ENCODE peak calls at places on chromosomes 13 and 19, in eight cellular contexts. Y is nephron progenitor cell, K is thoracic aorta, Q is fibroblast of lung, N is HepG2, X is A673, T is lower leg skin, J is AG09319. R is an unnamed sample.
A peak's percentile ranks its signal among the peaks of the same experiment; 100 is the strongest.

GRCh38 chr13:110283661-110284516 is 23.1 kb downstream of the COL4A1 start:
- DNase-seq in Y (no peak), K (no peak), Q (peak; percentile 86), N (no peak), X (no peak), T (peak; percentile 80), J (no peak), R (no peak)

GRCh38 chr19:52653161-52653560 is 15.0 kb upstream of the ZNF83 start:
- DNase-seq in Y (no peak), K (no peak), Q (no peak), N (no peak), X (no peak), T (no peak), J (no peak), R (no peak)

GRCh38 chr13:111654531-111654930 is 334.1 kb downstream of the TEX29 start:
- DNase-seq in Y (no peak), K (no peak), Q (no peak), N (no peak), X (no peak), T (peak; percentile 50), J (no peak), R (no peak)

GRCh38 chr13:30204564-30204963 is 102.8 kb downstream of the KATNAL1 start:
- DNase-seq in Y (no peak), K (no peak), Q (no peak), N (no peak), X (no peak), T (no peak), J (no peak), R (no peak)

GRCh38 chr19:29962777-29963176 is 20.7 kb downstream of the URI1 start:
- DNase-seq in Y (no peak), K (no peak), Q (no peak), N (no peak), X (no peak), T (no peak), J (no peak), R (no peak)

GRCh38 chr19:3346677-3347353 is 19.6 kb upstream of the NFIC start:
- DNase-seq in Y (no peak), K (no peak), Q (peak; percentile 62), N (no peak), X (peak; percentile 59), T (peak; percentile 95), J (no peak), R (no peak)

GRCh38 chr19:4278460-4278901 is 585 bp upstream of the SHD start:
- DNase-seq in Y (no peak), K (no peak), Q (no peak), N (no peak), X (no peak), T (no peak), J (no peak), R (no peak)

GRCh38 chr19:41860419-41861097 is 503 bp downstream of the RPS19 start:
- DNase-seq in Y (no peak), K (no peak), Q (peak; percentile 22), N (no peak), X (no peak), T (no peak), J (no peak), R (no peak)

GRCh38 chr13:94548382-94549240 is 47.3 kb downstream of the TGDS start:
- DNase-seq in Y (no peak), K (peak; percentile 5), Q (peak; percentile 48), N (peak; percentile 49), X (peak; percentile 53), T (peak; percentile 88), J (no peak), R (no peak)

GRCh38 chr19:23183251-23183650 is 66.4 kb downstream of the ZNF730 start:
- DNase-seq in Y (no peak), K (no peak), Q (no peak), N (no peak), X (no peak), T (no peak), J (no peak), R (no peak)

GRCh38 chr19:45640849-45641273 is 1.7 kb upstream of the EML2 start:
- DNase-seq in Y (peak; percentile 56), K (no peak), Q (no peak), N (peak; percentile 13), X (no peak), T (peak; percentile 91), J (no peak), R (no peak)

GRCh38 chr19:35487821-35488220 is 2.4 kb downstream of the KRTDAP start:
- DNase-seq in Y (no peak), K (no peak), Q (no peak), N (no peak), X (no peak), T (no peak), J (no peak), R (no peak)

GRCh38 chr13:75617230-75617629 is 18.9 kb upstream of the LMO7 start:
- DNase-seq in Y (no peak), K (no peak), Q (no peak), N (no peak), X (no peak), T (no peak), J (no peak), R (no peak)

GRCh38 chr19:8512115-8512967 is 1.6 kb downstream of the ZNF414 start:
- DNase-seq in Y (no peak), K (no peak), Q (no peak), N (peak; percentile 60), X (peak; percentile 49), T (no peak), J (no peak), R (no peak)

GRCh38 chr19:33434886-33435705 is 61.6 kb downstream of the CEBPG start:
- DNase-seq in Y (no peak), K (no peak), Q (peak; percentile 40), N (no peak), X (peak; percentile 52), T (no peak), J (no peak), R (no peak)

GRCh38 chr19:41995959-41996797 is 2.1 kb upstream of the ATP1A3 start:
- DNase-seq in Y (peak; percentile 44), K (no peak), Q (no peak), N (no peak), X (peak; percentile 58), T (no peak), J (no peak), R (no peak)

GRCh38 chr19:7415163-7415856 is 66.6 kb downstream of the ARHGEF18 start:
- DNase-seq in Y (no peak), K (no peak), Q (peak; percentile 85), N (peak; percentile 74), X (no peak), T (no peak), J (peak; percentile 48), R (no peak)

GRCh38 chr19:11422163-11423068 is 3.3 kb upstream of the RGL3 start:
- DNase-seq in Y (peak; percentile 70), K (no peak), Q (peak; percentile 17), N (no peak), X (peak; percentile 63), T (peak; percentile 96), J (no peak), R (peak; percentile 42)

GRCh38 chr19:44988896-44989563 is 12.2 kb upstream of the RELB start:
- DNase-seq in Y (peak; percentile 69), K (no peak), Q (peak; percentile 41), N (peak; percentile 52), X (peak; percentile 81), T (peak; percentile 89), J (peak; percentile 14), R (peak; percentile 47)

GRCh38 chr19:51810228-51810627 is 15.3 kb downstream of the FPR3 start:
- DNase-seq in Y (no peak), K (no peak), Q (no peak), N (peak; percentile 68), X (peak; percentile 70), T (no peak), J (no peak), R (no peak)

GRCh38 chr19:19777692-19778091 is 43.9 kb downstream of the ZNF506 start:
- DNase-seq in Y (no peak), K (no peak), Q (no peak), N (no peak), X (no peak), T (no peak), J (no peak), R (no peak)

GRCh38 chr13:101267656-101268055 is 148.7 kb downstream of the NALCN start:
- DNase-seq in Y (no peak), K (no peak), Q (peak; percentile 81), N (no peak), X (no peak), T (no peak), J (no peak), R (no peak)

GRCh38 chr13:27953671-27954405 is 15.3 kb downstream of the CDX2 start:
- DNase-seq in Y (peak; percentile 95), K (no peak), Q (peak; percentile 47), N (peak; percentile 19), X (peak; percentile 85), T (peak; percentile 91), J (peak; percentile 19), R (peak; percentile 88)
- TF ChIP-seq CTCF in Y (peak; percentile 90), K (peak; percentile 82), Q (peak; percentile 48), N (peak; percentile 74), X (peak; percentile 73), T (no peak), J (peak; percentile 52), R (peak; percentile 95)

DNA sequence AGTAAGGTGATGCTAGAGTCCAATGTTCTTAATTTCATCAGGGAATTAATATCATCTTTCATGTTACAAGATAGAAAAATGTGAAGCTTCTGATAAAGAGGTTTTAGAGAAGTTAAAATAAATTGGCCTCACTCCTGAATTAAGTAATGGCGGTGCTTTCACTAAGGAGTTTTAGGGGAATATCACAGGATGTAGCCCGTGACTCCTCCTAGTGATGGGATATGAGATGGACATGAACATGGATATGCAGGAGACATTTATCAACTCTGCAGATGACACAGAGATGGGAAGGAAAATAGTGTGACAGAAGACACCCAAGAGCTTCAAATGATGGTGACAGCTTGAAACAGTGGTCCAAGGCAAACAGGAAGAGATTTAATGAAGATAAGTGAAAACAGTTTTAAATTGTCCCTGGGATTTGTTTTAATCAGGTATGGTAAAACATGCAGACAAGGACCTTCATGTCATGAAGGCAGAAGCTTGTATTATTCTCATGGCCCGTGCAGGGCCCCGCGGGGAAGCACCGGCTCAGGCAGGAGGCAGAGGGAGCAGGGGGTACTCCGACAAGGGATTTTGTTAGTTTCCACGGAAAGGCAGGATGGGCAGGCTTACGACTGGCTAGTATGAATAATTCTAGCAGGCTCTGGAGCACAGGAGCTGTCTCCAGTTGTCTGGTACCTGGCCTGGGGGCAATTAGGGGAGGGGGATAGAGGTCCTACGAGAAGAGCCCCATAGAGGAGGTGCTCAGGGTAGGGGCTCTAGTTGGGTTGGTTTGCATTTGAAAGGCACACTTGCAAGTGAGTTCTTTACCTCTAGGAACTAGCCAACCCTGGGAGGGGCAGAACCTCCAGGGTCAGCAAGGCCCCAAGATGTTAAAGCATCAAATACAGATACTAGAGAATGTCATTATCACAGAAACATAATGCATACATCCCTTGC is 38.7 kb upstream of the FARP1 start:
- DNase-seq in Y (no peak), K (no peak), Q (no peak), N (peak; percentile 47), X (peak; percentile 41), T (peak; percentile 23), J (no peak), R (no peak)
- TF ChIP-seq CTCF in Y (no peak), K (no peak), Q (peak; percentile 39), N (peak; percentile 59), X (peak; percentile 34), T (no peak), J (peak; percentile 8), R (no peak)

GRCh38 chr19:14059093-14059480 is 2.8 kb downstream of the PALM3 start:
- DNase-seq in Y (peak; percentile 58), K (no peak), Q (no peak), N (no peak), X (peak; percentile 34), T (peak; percentile 80), J (no peak), R (no peak)
- TF ChIP-seq CTCF in Y (peak; percentile 61), K (no peak), Q (peak; percentile 66), N (peak; percentile 68), X (peak; percentile 78), T (no peak), J (peak; percentile 69), R (peak; percentile 61)

GRCh38 chr13:113220877-113221276 is 11.5 kb downstream of the CUL4A start:
- DNase-seq in Y (no peak), K (no peak), Q (peak; percentile 6), N (no peak), X (no peak), T (no peak), J (no peak), R (no peak)
- TF ChIP-seq CTCF in Y (no peak), K (no peak), Q (peak; percentile 40), N (peak; percentile 65), X (peak; percentile 47), T (no peak), J (peak; percentile 25), R (no peak)